ENCODE peak calls at places on chromosomes 13 and 19, in eight cellular contexts. P is lower leg skin, M is IMR-90, K is K562, Q is ovary, G is tibial nerve, U is adrenal gland, E is breast epithelium. N is an unnamed sample.

GRCh38 chr19:44254496-44254895 is 5.2 kb upstream of the ZNF233 start:
- DNase-seq in P (no peak), M (no peak), K (no peak), Q (no peak), G (no peak), U (no peak), E (no peak), N (no peak)

GRCh38 chr13:85562282-85562681 is 236.9 kb downstream of the SLITRK6 start:
- DNase-seq in P (no peak), M (no peak), K (no peak), Q (no peak), G (no peak), U (no peak), E (no peak), N (no peak)

GRCh38 chr13:25901460-25902376 is 150.1 kb downstream of the SHISA2 start:
- DNase-seq in P (no peak), M (peak; percentile 11), K (no peak), Q (no peak), G (no peak), U (no peak), E (no peak), N (no peak)

GRCh38 chr19:17348700-17349099 is 11.3 kb downstream of the GTPBP3 start:
- DNase-seq in P (no peak), M (peak; percentile 53), K (peak; percentile 16), Q (no peak), G (no peak), U (peak; percentile 61), E (peak; percentile 52), N (no peak)

GRCh38 chr19:6767357-6768235 is at the start of gene SH2D3A:
- DNase-seq in P (peak; percentile 97), M (peak; percentile 15), K (peak; percentile 97), Q (no peak), G (no peak), U (peak; percentile 57), E (peak; percentile 94), N (peak; percentile 88)

GRCh38 chr13:21934309-21934708 is 263.4 kb downstream of the FGF9 start:
- DNase-seq in P (no peak), M (no peak), K (no peak), Q (no peak), G (no peak), U (no peak), E (peak; percentile 24), N (no peak)

GRCh38 chr19:610801-611505 is 21.3 kb downstream of the HCN2 start:
- DNase-seq in P (no peak), M (peak; percentile 76), K (peak; percentile 80), Q (peak; percentile 86), G (peak; percentile 43), U (peak; percentile 88), E (no peak), N (peak; percentile 53)

GRCh38 chr19:55341191-55342043 is 1.7 kb downstream of the KMT5C start:
- DNase-seq in P (peak; percentile 92), M (peak; percentile 33), K (peak; percentile 94), Q (peak; percentile 67), G (peak; percentile 51), U (peak; percentile 83), E (peak; percentile 59), N (peak; percentile 84)

GRCh38 chr13:38376551-38376950 is 26.9 kb downstream of the UFM1 start:
- DNase-seq in P (no peak), M (peak; percentile 4), K (no peak), Q (no peak), G (no peak), U (no peak), E (no peak), N (no peak)

GRCh38 chr19:33301011-33301899 is 1.1 kb downstream of the CEBPA start:
- DNase-seq in P (peak; percentile 88), M (no peak), K (no peak), Q (no peak), G (no peak), U (peak; percentile 16), E (no peak), N (no peak)

GRCh38 chr19:55670280-55671053 is 4.6 kb upstream of the EPN1 start:
- DNase-seq in P (no peak), M (peak; percentile 20), K (peak; percentile 30), Q (no peak), G (no peak), U (no peak), E (no peak), N (peak; percentile 47)

GRCh38 chr13:99998261-99998660 is 16.7 kb downstream of the ZIC2 start:
- DNase-seq in P (peak; percentile 40), M (no peak), K (no peak), Q (no peak), G (no peak), U (no peak), E (no peak), N (no peak)

DNA sequence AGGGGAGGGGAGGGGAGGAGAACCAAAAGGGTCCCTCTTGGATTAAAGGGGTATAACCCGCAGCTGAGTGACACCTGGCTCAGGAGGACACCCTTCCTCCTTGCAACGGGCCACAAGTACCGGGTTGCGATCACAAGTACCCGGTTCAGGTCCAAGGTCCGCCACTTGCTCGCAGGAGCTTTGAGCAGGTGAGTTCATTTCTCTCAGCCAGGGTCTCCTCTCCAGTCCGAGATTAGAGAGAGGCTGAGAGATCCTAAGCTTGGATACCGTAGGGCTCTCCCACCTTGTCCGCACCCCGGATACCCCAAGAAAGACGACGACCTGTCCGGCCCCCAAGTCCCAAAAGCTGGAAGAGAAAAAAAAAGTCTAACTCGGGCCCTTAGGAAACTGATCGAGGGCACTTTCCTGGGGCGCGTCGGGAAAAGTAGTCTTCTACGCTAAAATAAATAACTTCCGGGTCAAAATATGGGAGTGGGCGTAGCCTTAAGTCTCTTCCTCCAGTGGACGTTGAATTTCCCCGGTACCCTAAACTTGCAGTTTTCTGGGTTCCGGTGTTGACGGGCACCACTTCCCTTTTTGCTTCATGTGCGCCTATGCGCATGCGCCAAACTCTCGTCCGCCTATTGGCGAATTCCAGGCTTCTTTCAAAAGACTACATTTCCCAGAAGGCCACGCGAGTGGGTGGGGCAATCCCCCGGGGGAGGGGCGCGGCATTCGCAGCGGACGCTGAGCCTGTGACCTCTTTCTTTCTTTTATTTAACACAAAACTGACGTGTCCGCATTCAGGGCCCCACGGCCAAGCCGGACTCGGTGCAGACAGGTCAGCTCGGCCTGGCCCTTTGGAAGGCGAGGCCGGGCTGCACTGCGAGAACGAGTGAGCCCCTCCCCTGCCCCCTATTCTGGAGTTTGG is 4.4 kb downstream of the C19orf67 start:
- DNase-seq in P (peak; percentile 100), M (peak; percentile 99), K (peak; percentile 90), Q (peak; percentile 99), G (peak; percentile 96), U (peak; percentile 99), E (peak; percentile 99), N (peak; percentile 99)
- TF ChIP-seq POLR2A in P (no peak), M (peak; percentile 81), K (peak; percentile 70), Q (peak; percentile 69), G (peak; percentile 47), U (peak; percentile 83), E (peak; percentile 70), N (peak; percentile 75)

DNA sequence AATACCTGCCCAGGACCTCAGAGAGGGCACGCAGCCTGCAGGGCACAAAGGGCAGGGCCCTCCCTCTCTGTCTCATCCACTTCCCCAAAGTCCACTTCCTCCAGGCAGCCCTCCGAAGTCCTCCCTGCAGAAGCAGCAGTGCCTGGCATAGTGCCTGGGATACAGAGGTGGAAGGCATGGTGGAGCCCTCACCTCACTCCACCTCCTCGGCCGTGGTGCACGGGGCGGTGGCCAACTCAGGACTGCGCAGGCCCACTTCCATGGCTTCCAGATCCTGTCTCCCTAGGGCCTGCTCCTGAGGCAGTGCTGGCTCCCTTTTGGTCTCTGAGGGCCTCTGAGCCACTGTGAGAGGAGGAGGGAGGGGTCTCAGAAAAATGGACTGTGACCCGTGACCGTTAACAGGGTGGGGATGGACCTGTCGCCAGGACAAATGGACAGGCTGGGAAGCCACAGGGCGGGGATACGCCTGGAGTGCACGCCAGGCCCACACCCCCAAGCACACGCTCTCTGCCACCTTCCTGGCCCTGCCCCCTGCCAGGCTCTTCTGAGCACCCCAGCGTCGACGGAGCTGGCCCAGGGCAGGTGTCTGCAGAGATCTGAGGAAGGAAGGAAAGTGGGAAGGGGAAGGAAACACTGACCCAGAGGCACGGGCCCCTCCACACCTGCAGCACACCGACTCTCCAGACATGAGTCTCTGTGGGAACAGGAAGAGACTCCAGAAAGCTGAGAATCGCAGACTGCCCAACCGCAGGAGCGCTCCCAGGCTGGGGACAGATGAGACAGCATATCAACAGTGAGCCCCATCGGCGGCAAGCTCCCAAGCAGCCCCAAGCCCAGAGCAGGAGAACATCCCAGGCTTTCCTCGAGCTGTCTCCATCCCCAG is 8.4 kb downstream of the REXO1 start:
- DNase-seq in P (no peak), M (no peak), K (no peak), Q (no peak), G (no peak), U (no peak), E (no peak), N (no peak)
- TF ChIP-seq POLR2A in P (no peak), M (no peak), K (no peak), Q (no peak), G (no peak), U (no peak), E (no peak), N (no peak)

GRCh38 chr19:36418287-36419001 is at the start of gene ZFP82:
- DNase-seq in P (peak; percentile 92), M (peak; percentile 68), K (peak; percentile 70), Q (peak; percentile 71), G (peak; percentile 53), U (peak; percentile 80), E (peak; percentile 31), N (peak; percentile 85)
- TF ChIP-seq POLR2A in P (no peak), M (no peak), K (peak; percentile 65), Q (no peak), G (no peak), U (no peak), E (no peak), N (peak; percentile 45)

GRCh38 chr19:35337081-35337983 is 8.3 kb downstream of the CD22 start:
- DNase-seq in P (no peak), M (no peak), K (no peak), Q (no peak), G (no peak), U (no peak), E (no peak), N (no peak)
- TF ChIP-seq POLR2A in P (no peak), M (no peak), K (no peak), Q (no peak), G (no peak), U (no peak), E (no peak), N (no peak)

N was measured in erythroblast.